ENCODE peak calls at places on chromosomes 3 and 15, in six cellular contexts. D is suprapubic skin, M is ovary, Z is GM12878, V is fibroblast of lung, L is endodermal cell. Y is an unnamed sample.
A peak's percentile ranks its signal among the peaks of the same experiment; 100 is the strongest.

GRCh38 chr3:174775603-174776002 is 83.5 kb upstream of the NAALADL2 start:
- DNase-seq in V (no peak), D (no peak), Z (no peak), M (no peak), L (no peak), Y (no peak)

GRCh38 chr15:88636039-88636438 is 2.8 kb upstream of the ISG20 start:
- DNase-seq in Z (no peak), D (no peak), L (peak; percentile 82), V (no peak), M (no peak), Y (no peak)

GRCh38 chr3:18085429-18085828 is 339.7 kb downstream of the SATB1 start:
- DNase-seq in V (no peak), Z (no peak), L (no peak), M (no peak), D (no peak), Y (no peak)

GRCh38 chr15:76253851-76254440 is 57.3 kb downstream of the ETFA start:
- DNase-seq in L (peak; percentile 60), D (no peak), V (no peak), Z (no peak), M (no peak), Y (no peak)

GRCh38 chr15:70793694-70794093 is 30.3 kb upstream of the UACA start:
- DNase-seq in D (no peak), Z (no peak), L (no peak), M (no peak), V (no peak), Y (no peak)

GRCh38 chr15:63373330-63373729 is 8.3 kb downstream of the CA12 start:
- DNase-seq in M (no peak), V (no peak), L (no peak), D (no peak), Z (no peak), Y (no peak)

GRCh38 chr15:98177950-98178848 is 217.7 kb downstream of the ARRDC4 start:
- DNase-seq in M (no peak), D (no peak), Z (no peak), V (peak; percentile 71), L (peak; percentile 85), Y (no peak)

GRCh38 chr3:192731233-192731632 is 3.9 kb upstream of the FGF12 start:
- DNase-seq in M (no peak), V (no peak), Z (no peak), D (no peak), L (no peak), Y (no peak)

GRCh38 chr15:52678468-52679231 is 538 bp downstream of the ATOSA start:
- DNase-seq in L (peak; percentile 89), Z (no peak), V (peak; percentile 63), D (peak; percentile 85), M (peak; percentile 80), Y (peak; percentile 65)

GRCh38 chr3:77134801-77135200 is 94.9 kb downstream of the ROBO2 start:
- DNase-seq in Z (no peak), L (no peak), M (no peak), V (no peak), D (no peak), Y (no peak)

GRCh38 chr15:52227456-52227855 is 36.3 kb upstream of the GNB5 start:
- DNase-seq in L (peak; percentile 90), Z (peak; percentile 66), M (peak; percentile 56), D (no peak), V (peak; percentile 87), Y (peak; percentile 43)

GRCh38 chr3:21188459-21188858 is 562.6 kb downstream of the ZNF385D start:
- DNase-seq in Z (no peak), D (no peak), V (no peak), M (no peak), L (peak; percentile 77), Y (no peak)

GRCh38 chr3:107271787-107272387 is 105.4 kb upstream of the CCDC54 start:
- DNase-seq in M (no peak), L (no peak), Z (no peak), D (no peak), V (peak; percentile 70), Y (no peak)

GRCh38 chr15:75043509-75044257 is 20.3 kb downstream of the PPCDC start:
- DNase-seq in D (peak; percentile 97), V (peak; percentile 100), L (no peak), Z (peak; percentile 93), M (peak; percentile 98), Y (peak; percentile 98)

GRCh38 chr15:45588199-45588910 is 1.2 kb downstream of the BLOC1S6 start:
- DNase-seq in L (no peak), V (peak; percentile 31), M (no peak), Z (no peak), D (no peak), Y (no peak)

GRCh38 chr3:141368062-141368924 is at the start of gene ZBTB38:
- DNase-seq in D (peak; percentile 94), M (peak; percentile 91), Z (no peak), L (peak; percentile 95), V (peak; percentile 96), Y (peak; percentile 88)

GRCh38 chr3:89577517-89578252 is 470.3 kb downstream of the EPHA3 start:
- DNase-seq in Z (no peak), D (no peak), M (no peak), L (peak; percentile 41), V (no peak), Y (no peak)

GRCh38 chr15:77010842-77011241 is 15.9 kb downstream of the PSTPIP1 start:
- DNase-seq in Z (no peak), M (no peak), L (no peak), D (no peak), V (no peak), Y (no peak)

GRCh38 chr15:39320886-39321285 is 260.0 kb upstream of the THBS1 start:
- DNase-seq in L (no peak), V (peak; percentile 58), D (no peak), M (no peak), Z (no peak), Y (no peak)

GRCh38 chr3:58416191-58416590 is 17.4 kb downstream of the PDHB start:
- DNase-seq in Z (no peak), D (no peak), L (peak; percentile 71), V (no peak), M (no peak), Y (no peak)

GRCh38 chr3:58411851-58412830 is 21.5 kb downstream of the PDHB start:
- DNase-seq in L (no peak), M (no peak), V (no peak), D (no peak), Z (no peak), Y (no peak)

GRCh38 chr3:58418227-58418626 is 15.4 kb downstream of the PDHB start:
- DNase-seq in D (no peak), L (peak; percentile 54), Z (no peak), V (no peak), M (no peak), Y (no peak)

GRCh38 chr3:58417075-58417474 is 16.6 kb downstream of the PDHB start:
- DNase-seq in V (no peak), Z (no peak), M (no peak), L (no peak), D (no peak), Y (no peak)

GRCh38 chr3:58414538-58415197 is 19.0 kb downstream of the PDHB start:
- DNase-seq in D (no peak), L (peak; percentile 75), M (peak; percentile 65), Z (no peak), V (peak; percentile 72), Y (peak; percentile 33)
- H3K36me3 ChIP-seq in D (peaks cover 36% of the 10 kb centered on the region), L (no peaks in the 10 kb centered on the region), M (no peaks in the 10 kb centered on the region), Z (peaks cover 4% of the 10 kb centered on the region), V (peaks cover 2% of the 10 kb centered on the region), Y (peaks cover 28% of the 10 kb centered on the region)

GRCh38 chr15:82043130-82043673 is 2.6 kb downstream of the MEX3B start:
- DNase-seq in M (peak; percentile 35), L (peak; percentile 69), D (no peak), Z (no peak), V (no peak), Y (no peak)
- TF ChIP-seq CTCF in M (no peak), L (peak; percentile 22), D (no peak), Z (no peak), V (no peak), Y (no peak)

GRCh38 chr3:72080101-72080500 is 295.2 kb upstream of the PROK2 start:
- DNase-seq in L (no peak), D (no peak), M (no peak), V (no peak), Z (no peak), Y (no peak)

GRCh38 chr3:72080800-72081199 is 295.9 kb upstream of the PROK2 start:
- DNase-seq in Z (no peak), L (no peak), D (no peak), V (no peak), M (no peak), Y (no peak)

GRCh38 chr3:72082776-72083477 is 298.0 kb upstream of the PROK2 start:
- DNase-seq in V (no peak), Z (no peak), M (no peak), D (no peak), L (no peak), Y (no peak)

GRCh38 chr3:72082121-72082715 is 297.3 kb upstream of the PROK2 start:
- DNase-seq in L (no peak), D (no peak), Z (peak; percentile 80), M (no peak), V (no peak), Y (no peak)

GRCh38 chr3:72081456-72081855 is 296.5 kb upstream of the PROK2 start:
- DNase-seq in V (no peak), Z (no peak), M (no peak), L (no peak), D (no peak), Y (no peak)
- H3K4me1 ChIP-seq in V (no peaks in the 10 kb centered on the region), Z (peaks cover 76% of the 10 kb centered on the region), M (no peaks in the 10 kb centered on the region), L (peaks cover 6% of the 10 kb centered on the region), D (peaks cover 2% of the 10 kb centered on the region), Y (peaks cover 5% of the 10 kb centered on the region)

GRCh38 chr3:186974824-186975281 is 44.5 kb downstream of the ST6GAL1 start:
- DNase-seq in V (no peak), D (no peak), L (no peak), Z (no peak), M (no peak), Y (peak; percentile 30)

GRCh38 chr3:186979837-186980236 is 49.5 kb downstream of the ST6GAL1 start:
- DNase-seq in Z (no peak), L (no peak), M (no peak), V (no peak), D (no peak), Y (no peak)

GRCh38 chr3:186975726-186976125 is 45.4 kb downstream of the ST6GAL1 start:
- DNase-seq in V (no peak), L (no peak), Z (no peak), D (no peak), M (no peak), Y (no peak)

GRCh38 chr3:186978712-186979111 is 48.4 kb downstream of the ST6GAL1 start:
- DNase-seq in L (no peak), Z (no peak), M (no peak), D (no peak), V (no peak), Y (no peak)

GRCh38 chr3:186976802-186977201 is 46.5 kb downstream of the ST6GAL1 start:
- DNase-seq in V (no peak), Z (no peak), M (no peak), L (no peak), D (no peak), Y (no peak)
- H3K36me3 ChIP-seq in V (no peaks in the 10 kb centered on the region), Z (peaks cover 2% of the 10 kb centered on the region), M (no peaks in the 10 kb centered on the region), L (peaks cover 76% of the 10 kb centered on the region), D (no peaks in the 10 kb centered on the region), Y (peaks cover 17% of the 10 kb centered on the region)

Y was measured in left ventricle myocardium inferior.